ENCODE peak calls at places on chromosomes 13 and 19, in seven cellular contexts. L, V, U, A, X, Y and H are unnamed samples.

GRCh38 chr19:4007836-4008539 is 452 bp downstream of the PIAS4 start:
- ATAC-seq in L (peak; percentile 23), V (peak; percentile 12), U (peak; percentile 31), A (peak; percentile 29), X (peak; percentile 32), Y (peak; percentile 23), H (no peak)

GRCh38 chr13:28286263-28286662 is 147.9 kb downstream of the PAN3 start:
- ATAC-seq in L (no peak), V (no peak), U (no peak), A (no peak), X (no peak), Y (no peak), H (no peak)

GRCh38 chr13:102862624-102863210 is 16.9 kb downstream of the ERCC5 start:
- ATAC-seq in L (no peak), V (no peak), U (no peak), A (no peak), X (no peak), Y (no peak), H (no peak)

GRCh38 chr19:947707-948533 is 22.1 kb downstream of the ARID3A start:
- ATAC-seq in L (no peak), V (no peak), U (peak; percentile 39), A (no peak), X (no peak), Y (peak; percentile 76), H (peak; percentile 79)

GRCh38 chr13:36549126-36549702 is 116.9 kb downstream of the CCNA1 start:
- ATAC-seq in L (no peak), V (no peak), U (no peak), A (no peak), X (no peak), Y (no peak), H (no peak)

GRCh38 chr13:108533842-108534241 is 95.6 kb upstream of the MYO16 start:
- ATAC-seq in L (no peak), V (no peak), U (no peak), A (no peak), X (no peak), Y (no peak), H (no peak)

GRCh38 chr19:47511128-47511517 is 3.7 kb downstream of the NAPA start:
- ATAC-seq in L (no peak), V (no peak), U (no peak), A (no peak), X (no peak), Y (no peak), H (no peak)

GRCh38 chr19:49953376-49953775 is 7.6 kb downstream of the SIGLEC11 start:
- ATAC-seq in L (no peak), V (no peak), U (no peak), A (no peak), X (no peak), Y (peak; percentile 64), H (no peak)

GRCh38 chr13:110961959-110962358 is 47.1 kb upstream of the ANKRD10 start:
- ATAC-seq in L (no peak), V (no peak), U (no peak), A (no peak), X (no peak), Y (no peak), H (no peak)

GRCh38 chr13:113509989-113510388 is 19.5 kb upstream of the DCUN1D2 start:
- ATAC-seq in L (no peak), V (no peak), U (no peak), A (no peak), X (no peak), Y (no peak), H (no peak)

GRCh38 chr13:113437408-113438010 is 15.8 kb downstream of the ADPRHL1 start:
- ATAC-seq in L (peak; percentile 47), V (peak; percentile 40), U (peak; percentile 88), A (no peak), X (peak; percentile 100), Y (peak; percentile 24), H (peak; percentile 51)

GRCh38 chr19:4724252-4724514 is 541 bp upstream of the DPP9 start:
- ATAC-seq in L (peak; percentile 36), V (no peak), U (peak; percentile 31), A (peak; percentile 39), X (no peak), Y (peak; percentile 27), H (peak; percentile 42)

DNA sequence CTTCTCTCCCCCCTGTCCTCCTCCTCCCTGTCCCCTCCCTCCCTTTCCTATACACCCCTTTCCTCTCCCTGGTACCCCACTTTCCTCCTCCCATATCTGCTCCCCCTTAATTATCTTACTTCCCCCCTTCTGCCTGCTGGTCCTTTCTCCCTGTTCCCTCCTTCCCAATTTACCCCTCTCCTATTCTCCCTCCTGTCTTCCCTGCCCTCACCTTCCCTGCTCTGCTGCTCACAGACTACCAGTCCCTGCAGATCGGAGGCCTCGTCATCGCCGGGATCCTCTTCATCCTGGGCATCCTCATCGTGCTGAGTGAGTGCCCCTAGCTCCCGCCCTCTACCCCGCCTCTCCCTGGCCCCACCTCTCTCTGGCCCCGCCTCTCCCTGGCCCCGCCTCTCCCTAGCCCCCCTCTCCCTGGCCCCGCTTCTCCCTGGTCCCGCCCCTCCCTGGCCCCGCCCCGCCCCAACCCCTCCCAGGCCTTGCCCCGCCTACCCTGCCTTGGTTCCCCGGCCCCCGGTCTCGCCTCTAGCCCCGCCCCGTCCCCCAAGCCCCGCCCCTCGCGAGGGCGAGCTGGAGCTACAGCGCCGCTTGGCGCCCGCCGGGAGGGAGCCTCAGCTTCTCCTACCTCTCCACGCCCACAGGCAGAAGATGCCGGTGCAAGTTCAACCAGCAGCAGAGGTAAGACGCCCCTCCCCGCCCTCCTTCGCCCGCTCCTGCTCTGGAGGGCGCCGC is 2.0 kb upstream of the FXYD7 start:
- ATAC-seq in L (peak; percentile 89), V (peak; percentile 61), U (peak; percentile 78), A (peak; percentile 85), X (peak; percentile 37), Y (peak; percentile 91), H (peak; percentile 64)
- TF ChIP-seq POLR2AphosphoS5 in L (no peak), V (peak; percentile 35), U (no peak), A (peak; percentile 14), X (peak; percentile 60), Y (peak; percentile 72), H (peak; percentile 92)

DNA sequence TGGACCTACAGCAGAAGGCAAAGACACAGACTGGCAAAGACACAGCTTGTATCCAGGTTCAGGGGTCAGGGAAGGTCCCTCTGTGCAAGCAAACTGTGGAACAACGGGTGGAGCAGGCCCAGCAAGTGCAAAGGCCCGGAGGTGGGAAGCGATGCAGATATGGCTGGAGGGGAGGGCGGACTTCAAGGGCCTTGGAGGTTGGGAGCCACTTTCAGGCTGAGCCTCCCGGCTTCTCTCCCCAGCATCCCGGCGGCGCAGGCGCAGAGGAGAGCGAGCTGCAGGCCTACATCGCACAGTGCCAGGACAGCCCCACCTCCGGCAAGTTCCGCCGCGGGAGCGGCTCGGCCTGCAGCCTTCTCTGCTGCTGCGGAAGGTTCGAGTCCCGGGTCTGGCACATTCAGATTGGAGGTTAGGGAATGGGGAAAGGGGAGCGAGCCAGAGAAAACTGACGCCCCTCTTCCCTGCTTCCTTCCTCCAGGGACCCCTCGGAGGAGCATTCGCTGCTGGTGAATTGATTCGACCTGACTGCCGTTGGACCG is 2.2 kb upstream of the PNPLA6 start:
- ATAC-seq in L (no peak), V (peak; percentile 15), U (no peak), A (no peak), X (no peak), Y (peak; percentile 42), H (peak; percentile 21)
- TF ChIP-seq POLR2AphosphoS5 in L (no peak), V (no peak), U (no peak), A (no peak), X (no peak), Y (no peak), H (no peak)

GRCh38 chr13:99829156-99829555 is 142.4 kb downstream of the ZIC5 start:
- ATAC-seq in L (no peak), V (no peak), U (no peak), A (no peak), X (no peak), Y (no peak), H (no peak)

GRCh38 chr13:99830931-99831330 is 140.6 kb downstream of the ZIC5 start:
- ATAC-seq in L (peak; percentile 77), V (peak; percentile 97), U (no peak), A (peak; percentile 65), X (no peak), Y (no peak), H (no peak)

GRCh38 chr13:99836291-99836690 is 135.3 kb downstream of the ZIC5 start:
- ATAC-seq in L (no peak), V (no peak), U (no peak), A (no peak), X (no peak), Y (no peak), H (no peak)

GRCh38 chr13:99829593-99830239 is 141.9 kb downstream of the ZIC5 start:
- ATAC-seq in L (no peak), V (no peak), U (no peak), A (no peak), X (peak; percentile 98), Y (no peak), H (no peak)

DNA sequence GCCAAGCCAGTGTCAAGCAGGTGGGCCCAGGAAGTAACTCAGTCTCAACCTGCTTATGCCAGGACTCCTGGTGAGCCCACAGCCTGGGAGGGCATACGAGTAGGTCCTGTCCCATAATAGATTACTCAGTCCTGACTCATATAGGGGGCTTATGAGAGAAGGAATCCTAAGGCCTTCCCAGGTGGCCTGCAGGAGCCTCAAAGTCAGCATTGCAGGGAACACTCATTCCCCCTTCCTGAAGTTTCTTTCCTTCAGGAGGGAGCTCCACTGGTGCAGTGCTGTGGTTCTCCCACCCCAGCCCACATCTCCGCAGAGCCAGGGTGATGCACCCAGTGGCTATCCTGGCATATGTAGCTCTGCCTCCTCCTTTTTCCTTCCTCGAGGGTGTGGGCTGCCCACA is 137.3 kb downstream of the ZIC5 start:
- ATAC-seq in L (no peak), V (no peak), U (no peak), A (peak; percentile 46), X (no peak), Y (no peak), H (no peak)
- TF ChIP-seq POLR2AphosphoS5 in L (no peak), V (no peak), U (no peak), A (no peak), X (no peak), Y (no peak), H (no peak)

GRCh38 chr19:39085392-39085791 is 1.2 kb downstream of the ACP7 start:
- ATAC-seq in L (no peak), V (no peak), U (peak; percentile 1), A (no peak), X (peak; percentile 26), Y (no peak), H (no peak)
- TF ChIP-seq POLR2AphosphoS5 in L (no peak), V (no peak), U (no peak), A (no peak), X (no peak), Y (no peak), H (no peak)

GRCh38 chr13:93736909-93737308 is 510.3 kb downstream of the GPC6 start:
- ATAC-seq in L (no peak), V (no peak), U (no peak), A (no peak), X (no peak), Y (no peak), H (no peak)
- TF ChIP-seq POLR2AphosphoS5 in L (no peak), V (no peak), U (no peak), A (no peak), X (no peak), Y (no peak), H (no peak)